ENCODE peak calls at places on chromosomes 5 and 9, in four cellular contexts. J is IMR-90, S is K562, E is HepG2. C is an unnamed sample.

GRCh38 chr5:173689171-173689676 is 72.8 kb upstream of the BOD1 start:
- DNase-seq in J (no peak), S (no peak), E (peak; percentile 90), C (peak; percentile 89)

GRCh38 chr9:129436751-129437625 is 183.9 kb downstream of the C9orf50 start:
- DNase-seq in J (peak; percentile 57), S (peak; percentile 75), E (no peak), C (no peak)

GRCh38 chr5:143119301-143119769 is 284.2 kb downstream of the NR3C1 start:
- DNase-seq in J (peak; percentile 35), S (no peak), E (no peak), C (no peak)

GRCh38 chr5:66661149-66661548 is 65.0 kb downstream of the MAST4 start:
- DNase-seq in J (peak; percentile 9), S (no peak), E (no peak), C (no peak)

GRCh38 chr5:133154274-133155088 is 102.7 kb downstream of the HSPA4 start:
- DNase-seq in J (no peak), S (no peak), E (no peak), C (no peak)

GRCh38 chr5:138632900-138633489 is 57.8 kb upstream of the HSPA9 start:
- DNase-seq in J (peak; percentile 75), S (peak; percentile 82), E (peak; percentile 54), C (peak; percentile 66)

GRCh38 chr9:104927216-104927911 is 591 bp downstream of the ABCA1 start:
- DNase-seq in J (peak; percentile 47), S (no peak), E (peak; percentile 55), C (peak; percentile 66)

GRCh38 chr5:180198208-180198607 is 10.8 kb downstream of the RASGEF1C start:
- DNase-seq in J (no peak), S (no peak), E (no peak), C (no peak)

GRCh38 chr9:95645579-95645978 is 128.8 kb upstream of the PTCH1 start:
- DNase-seq in J (no peak), S (no peak), E (no peak), C (no peak)

GRCh38 chr5:114207615-114208014 is 154.3 kb upstream of the KCNN2 start:
- DNase-seq in J (no peak), S (no peak), E (no peak), C (no peak)

GRCh38 chr5:53333160-53333559 is 147.3 kb upstream of the FST start:
- DNase-seq in J (peak; percentile 69), S (no peak), E (no peak), C (no peak)

GRCh38 chr5:180555168-180555921 is 36.0 kb downstream of the SCGB3A1 start:
- DNase-seq in J (peak; percentile 87), S (peak; percentile 81), E (no peak), C (peak; percentile 28)

GRCh38 chr9:17090041-17090440 is 44.8 kb upstream of the CNTLN start:
- DNase-seq in J (peak; percentile 2), S (no peak), E (no peak), C (no peak)

GRCh38 chr9:31669311-31669710 is 715.1 kb upstream of the ACO1 start:
- DNase-seq in J (no peak), S (no peak), E (no peak), C (no peak)

GRCh38 chr9:88749420-88749819 is 214.4 kb downstream of the NXNL2 start:
- DNase-seq in J (peak; percentile 92), S (no peak), E (no peak), C (no peak)

GRCh38 chr5:166639151-166639550 is 1652.3 kb upstream of the WWC1 start:
- DNase-seq in J (no peak), S (no peak), E (no peak), C (no peak)

DNA sequence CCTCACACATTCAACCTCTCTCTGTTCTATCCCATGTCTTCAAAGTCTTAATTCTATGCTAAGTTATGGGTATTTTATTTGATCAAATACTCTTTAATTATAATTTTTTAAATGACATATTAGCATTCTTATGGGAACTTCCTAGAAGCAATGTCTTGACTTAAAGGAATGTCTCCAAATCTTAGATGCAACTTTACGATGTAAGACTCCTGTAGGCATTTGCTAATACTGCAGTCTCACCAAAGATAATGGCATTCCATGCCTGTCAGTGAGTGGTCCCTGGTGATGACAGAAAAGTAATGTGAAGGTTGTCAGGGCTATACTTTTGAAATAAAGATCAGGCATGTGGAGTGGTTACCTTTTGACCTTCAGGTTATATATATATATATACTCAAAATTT is 1654.2 kb upstream of the WWC1 start:
- DNase-seq in J (no peak), S (no peak), E (no peak), C (no peak)
- TF ChIP-seq MAZ in J (no peak), S (no peak), E (no peak), C (no peak)

GRCh38 chr9:114311571-114312512 is 11.1 kb upstream of the ORM1 start:
- DNase-seq in J (no peak), S (no peak), E (no peak), C (no peak)
- TF ChIP-seq MAZ in J (no peak), S (no peak), E (no peak), C (no peak)

DNA sequence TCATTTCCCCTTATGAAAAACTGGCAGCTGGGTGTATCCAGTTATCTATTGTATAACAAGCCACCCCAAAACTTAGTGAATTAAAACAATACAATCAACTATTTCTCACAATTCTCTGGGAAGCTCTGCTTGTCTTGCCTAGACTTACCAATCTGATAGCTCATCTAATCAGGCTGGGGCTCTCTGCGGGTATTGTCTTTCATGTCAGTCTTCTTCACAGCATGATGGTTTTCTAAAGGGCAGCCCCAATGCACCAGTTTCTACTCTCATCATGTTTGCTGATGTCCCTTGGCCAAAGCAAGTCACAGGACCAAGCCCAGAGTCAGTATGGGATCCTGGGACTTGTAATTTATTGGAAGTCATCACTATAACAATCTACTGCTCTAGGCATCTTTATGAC is 433.5 kb downstream of the KIAA0825 start:
- DNase-seq in J (no peak), S (no peak), E (no peak), C (no peak)
- TF ChIP-seq MAZ in J (no peak), S (no peak), E (no peak), C (no peak)

DNA sequence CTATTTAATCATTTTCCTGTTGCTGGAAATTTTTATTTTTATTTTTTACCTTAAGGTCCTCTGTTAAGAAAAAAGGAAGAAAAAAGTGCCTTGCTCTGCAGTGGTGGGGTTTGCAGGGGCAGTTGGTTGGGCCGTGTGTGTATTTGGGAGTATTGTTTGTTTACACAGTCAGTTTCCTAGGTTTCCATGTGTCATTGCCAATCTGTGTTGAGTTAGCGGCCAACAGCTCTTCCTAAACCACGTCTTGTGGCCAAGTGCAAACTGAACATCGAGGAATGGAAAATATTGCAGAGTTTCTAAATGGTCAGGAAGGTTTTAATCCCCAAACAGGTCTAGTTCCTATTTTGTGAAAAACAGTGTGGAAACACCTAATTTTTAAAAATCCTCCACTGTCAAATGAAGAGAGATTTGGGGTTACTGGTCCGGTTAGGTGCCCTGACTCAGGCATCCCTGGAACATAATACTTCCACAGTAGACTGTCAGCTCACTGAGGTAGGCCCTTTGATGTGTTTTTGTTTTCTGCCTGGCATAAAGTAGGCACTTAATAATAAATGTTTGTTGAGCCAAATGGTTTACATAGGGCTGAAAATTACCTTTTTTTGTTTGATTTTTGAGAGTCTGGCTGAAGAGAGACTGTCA is 37.0 kb downstream of the MAMDC2 start:
- DNase-seq in J (peak; percentile 74), S (no peak), E (peak; percentile 3), C (peak; percentile 19)
- TF ChIP-seq MAZ in J (no peak), S (no peak), E (no peak), C (no peak)

GRCh38 chr5:34791761-34792244 is 47.2 kb upstream of the TTC23L start:
- DNase-seq in J (peak; percentile 81), S (peak; percentile 36), E (no peak), C (no peak)
- TF ChIP-seq MAZ in J (no peak), S (no peak), E (no peak), C (no peak)

GRCh38 chr5:43296835-43297234 is 16.4 kb downstream of the HMGCS1 start:
- DNase-seq in J (no peak), S (no peak), E (no peak), C (no peak)
- TF ChIP-seq MAZ in J (no peak), S (no peak), E (no peak), C (no peak)